ENCODE peak calls at places on chromosomes 16 and 17, in seven cellular contexts. Z, J, U, T, C, P and Y are unnamed samples.

GRCh38 chr17:42969006-42969581 is 4.8 kb upstream of the AARSD1 start:
- DNase-seq in T (no peak), J (peak), P (no peak), U (no peak), Z (no peak), C (peak), Y (no peak)

GRCh38 chr16:35258381-35258780 is 1799.0 kb downstream of the TP53TG3F start:
- DNase-seq in Z (no peak), P (no peak), J (no peak), T (no peak), U (no peak), C (no peak), Y (no peak)

GRCh38 chr16:19997264-19997663 is 76.4 kb downstream of the GPR139 start:
- DNase-seq in P (no peak), T (no peak), Z (no peak), C (no peak), J (peak), U (no peak), Y (peak)

GRCh38 chr17:20063665-20064648 is 54.8 kb downstream of the SPECC1 start:
- DNase-seq in U (peak), T (peak), Z (peak), C (peak), P (peak), J (peak), Y (no peak)

GRCh38 chr16:49592507-49593422 is 219.2 kb downstream of the C16orf78 start:
- DNase-seq in C (peak), U (no peak), T (no peak), J (peak), P (peak), Z (peak), Y (no peak)

GRCh38 chr16:71367243-71367976 is 8.9 kb downstream of the CALB2 start:
- DNase-seq in P (peak), Z (no peak), T (peak), U (no peak), J (peak), C (peak), Y (no peak)

GRCh38 chr17:2809337-2809736 is 13.1 kb downstream of the RAP1GAP2 start:
- DNase-seq in Z (no peak), U (no peak), P (no peak), J (no peak), T (no peak), C (no peak), Y (no peak)

GRCh38 chr17:43418441-43419374 is 19.9 kb downstream of the ARL4D start:
- DNase-seq in U (peak), T (peak), C (peak), P (peak), J (peak), Z (peak), Y (no peak)

GRCh38 chr16:88505405-88506082 is 52.5 kb downstream of the ZFPM1 start:
- DNase-seq in U (no peak), P (peak), J (peak), T (peak), C (no peak), Z (no peak), Y (no peak)

GRCh38 chr17:72346306-72346705 is 225.5 kb downstream of the SOX9 start:
- DNase-seq in U (no peak), P (no peak), T (no peak), C (no peak), Z (no peak), J (no peak), Y (no peak)

GRCh38 chr17:41546819-41547218 is 18.7 kb upstream of the KRT19 start:
- DNase-seq in P (no peak), T (no peak), J (no peak), U (no peak), C (no peak), Z (no peak), Y (no peak)

GRCh38 chr17:41547378-41547841 is 19.3 kb upstream of the KRT19 start:
- DNase-seq in U (no peak), Z (no peak), T (no peak), J (peak), C (no peak), P (no peak), Y (no peak)

GRCh38 chr17:41544935-41545334 is 16.8 kb upstream of the KRT19 start:
- DNase-seq in Z (no peak), J (no peak), C (no peak), U (no peak), P (no peak), T (no peak), Y (no peak)

GRCh38 chr17:41544497-41544896 is 16.4 kb upstream of the KRT19 start:
- DNase-seq in J (peak), Z (no peak), U (no peak), C (peak), P (no peak), T (no peak), Y (no peak)

GRCh38 chr17:41545829-41546410 is 17.8 kb upstream of the KRT19 start:
- DNase-seq in U (no peak), Z (no peak), J (no peak), P (no peak), C (no peak), T (no peak), Y (no peak)
- H3K4me3 ChIP-seq in U (no peak), Z (no peak), J (no peak), P (no peak), C (no peak), T (no peak), Y (no peak)

DNA sequence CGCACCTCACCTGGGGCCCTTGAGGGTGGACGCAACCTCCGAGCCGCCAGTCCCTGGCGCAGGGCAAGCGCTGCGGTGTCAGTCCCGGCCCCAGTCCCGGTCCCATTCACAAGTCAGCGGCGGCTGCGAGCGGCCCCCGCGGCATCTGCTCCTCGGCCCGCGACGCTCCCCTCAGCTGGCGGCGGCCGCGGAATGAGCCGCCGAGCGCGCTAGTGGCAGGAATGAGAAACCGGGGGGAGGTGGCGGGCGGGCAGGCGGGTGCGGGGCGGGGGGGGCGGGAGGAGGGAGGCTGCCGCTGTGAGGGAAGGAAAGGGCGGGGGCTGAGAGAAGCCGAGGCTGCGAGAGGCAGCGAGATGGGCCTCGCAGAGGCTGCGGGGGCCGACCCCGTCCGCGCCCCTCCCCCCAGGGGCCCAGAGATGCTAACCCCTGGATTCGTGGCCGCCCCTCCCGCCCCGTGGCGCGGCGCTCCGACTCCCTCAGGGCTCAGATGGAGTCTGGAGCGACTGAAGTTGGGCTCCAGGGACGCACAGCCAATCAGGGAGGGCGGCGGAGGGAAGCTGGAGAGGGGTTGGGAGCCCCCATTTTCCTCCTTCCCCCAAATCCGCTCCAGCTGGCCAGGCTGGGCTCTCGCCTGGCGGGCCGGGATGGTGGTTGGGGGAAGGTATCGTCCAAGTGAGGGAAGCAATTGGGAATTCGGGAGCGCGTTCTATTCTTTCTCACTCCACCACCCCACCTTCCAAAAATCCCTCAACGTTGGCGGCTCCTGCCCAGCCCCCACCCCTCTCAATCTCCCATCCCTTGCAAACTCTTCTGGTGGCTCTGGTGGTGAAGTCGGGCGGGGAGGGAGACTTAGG is at the start of gene CDH11:
- DNase-seq in P (peak), C (peak), T (no peak), U (peak), J (peak), Z (peak), Y (no peak)
- TF ChIP-seq CTCF in P (no peak), C (peak), T (no peak), U (peak), J (peak), Z (peak), Y (no peak)

GRCh38 chr17:80883831-80884735 is 107.6 kb upstream of the CHMP6 start:
- DNase-seq in T (no peak), J (no peak), C (no peak), P (no peak), Z (no peak), U (peak), Y (no peak)
- H3K4me3 ChIP-seq in T (no peak), J (no peak), C (no peak), P (no peak), Z (no peak), U (no peak), Y (no peak)

DNA sequence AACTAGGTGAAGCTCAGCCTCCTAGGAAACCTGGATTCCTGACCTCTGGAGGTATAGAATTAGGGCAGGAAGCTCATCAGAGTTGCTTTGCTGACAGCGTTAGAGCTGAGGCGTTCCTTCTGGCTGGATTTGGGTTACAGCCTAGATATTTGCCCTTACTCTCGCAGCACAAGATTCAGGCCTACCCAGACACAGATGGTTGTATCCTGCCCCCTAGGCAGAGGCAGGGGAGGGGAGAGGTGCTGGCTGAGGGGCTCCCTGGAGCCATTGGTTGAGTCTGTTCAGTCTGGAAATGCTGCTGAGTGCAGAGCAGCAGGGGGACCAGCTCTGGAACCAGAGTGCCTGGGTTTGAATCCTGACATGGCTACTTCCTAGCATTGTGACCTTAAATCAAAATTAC is 78.5 kb downstream of the MPRIP start:
- DNase-seq in U (no peak), P (no peak), J (no peak), Z (no peak), C (peak), T (no peak), Y (no peak)
- TF ChIP-seq CTCF in U (peak), P (peak), J (no peak), Z (no peak), C (no peak), T (no peak), Y (no peak)

DNA sequence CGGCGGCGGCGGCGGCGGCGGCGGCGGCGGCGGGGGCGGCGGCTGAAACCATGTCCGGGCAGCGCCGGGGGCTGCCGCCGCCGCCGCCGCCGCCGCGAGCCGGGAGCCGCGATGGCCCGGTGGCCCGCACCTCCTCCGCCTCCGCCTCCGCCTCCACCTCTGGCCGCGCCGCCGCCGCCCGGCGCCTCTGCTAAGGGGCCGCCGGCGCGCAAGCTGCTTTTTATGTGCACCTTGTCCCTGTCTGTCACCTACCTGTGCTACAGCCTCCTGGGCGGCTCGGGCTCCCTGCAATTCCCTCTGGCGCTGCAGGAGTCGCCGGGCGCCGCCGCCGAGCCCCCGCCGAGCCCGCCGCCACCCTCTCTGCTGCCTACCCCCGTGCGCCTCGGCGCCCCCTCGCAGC is 548 bp downstream of the HS3ST4 start:
- DNase-seq in Z (no peak), U (no peak), J (peak), C (no peak), P (peak), T (no peak), Y (no peak)
- H3K4me3 ChIP-seq in Z (no peak), U (no peak), J (peak), C (no peak), P (peak), T (no peak), Y (no peak)

DNA sequence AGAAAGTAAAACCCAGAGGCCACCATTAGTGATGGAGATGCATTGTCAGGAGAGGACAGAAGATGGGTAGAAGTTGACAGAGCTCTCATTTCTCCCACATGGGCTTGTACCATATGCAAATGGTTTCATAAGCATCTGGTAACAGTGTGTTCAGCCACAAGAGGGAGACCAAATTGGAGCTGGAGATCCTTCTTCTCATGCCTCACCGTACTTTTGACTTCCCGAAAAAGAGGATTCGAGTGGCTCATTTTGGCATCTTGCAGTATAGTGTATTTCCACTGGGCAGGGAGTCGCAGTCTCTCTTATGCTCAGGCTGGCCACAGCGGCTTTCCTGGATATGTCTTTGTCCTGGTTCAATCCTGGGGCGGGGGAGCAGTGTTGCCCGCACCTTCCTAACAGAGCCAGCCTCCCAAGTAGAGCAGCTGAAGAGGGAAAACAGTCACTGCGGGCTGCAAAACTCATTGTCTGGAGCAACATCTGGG is 23.8 kb downstream of the TBC1D3B start:
- DNase-seq in U (no peak), Z (no peak), T (no peak), P (peak), C (peak), J (no peak), Y (no peak)
- TF ChIP-seq CTCF in U (no peak), Z (no peak), T (no peak), P (peak), C (no peak), J (peak), Y (no peak)

GRCh38 chr17:45310380-45311324 is 6.2 kb downstream of the MAP3K14 start:
- DNase-seq in P (no peak), Z (no peak), J (no peak), U (no peak), C (peak), T (peak), Y (peak)
- H3K4me3 ChIP-seq in P (no peak), Z (no peak), J (no peak), U (no peak), C (no peak), T (peak), Y (peak)

DNA sequence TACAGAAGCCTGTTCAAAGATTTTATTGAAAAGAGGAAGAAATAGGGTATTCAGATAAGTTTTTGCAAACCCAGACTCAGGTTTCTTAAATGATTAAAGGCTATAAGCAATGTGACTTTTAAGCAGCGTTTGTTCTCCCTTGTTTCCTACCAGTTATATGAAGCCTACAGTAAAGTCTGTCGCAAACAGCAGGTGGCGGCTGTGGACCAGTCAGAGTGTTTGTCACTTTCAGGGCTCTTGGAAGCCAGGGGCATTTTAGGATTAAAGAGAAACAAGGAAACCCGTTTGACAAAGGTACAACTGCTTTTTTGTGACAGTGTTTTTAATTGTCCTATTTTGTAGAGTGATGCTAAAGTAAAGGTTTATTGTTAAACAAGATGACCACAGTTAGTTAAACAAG is 7.7 kb upstream of the RARA start:
- DNase-seq in C (peak), P (peak), T (no peak), U (no peak), J (no peak), Z (no peak), Y (no peak)
- TF ChIP-seq CTCF in C (no peak), P (peak), T (peak), U (peak), J (peak), Z (no peak), Y (peak)

GRCh38 chr16:47779201-47780016 is 318.3 kb downstream of the PHKB start:
- DNase-seq in C (peak), Z (no peak), P (no peak), T (no peak), J (no peak), U (no peak), Y (no peak)
- H3K4me3 ChIP-seq in C (peak), Z (peak), P (no peak), T (no peak), J (no peak), U (peak), Y (no peak)